ENCODE peak calls at places on chromosomes 2 and 18, in four cellular contexts. One of them, this sample, is unnamed.

GRCh38 chr2:64143154-64144056 is 815 bp downstream of the PELI1 start:
- DNase-seq in CD4-positive, alpha-beta T cell: peak
- DNase-seq in activated naive CD4-positive, alpha-beta T cell treated with anti-CD3 and anti-CD28 coated beads, Interleukin-2, amount 50 U/mL, for 16 hours: peak
- DNase-seq in GM12865: peak
- DNase-seq in this sample: no peak

GRCh38 chr18:61664413-61665084 is 228.3 kb downstream of the RNF152 start:
- DNase-seq in CD4-positive, alpha-beta T cell: no peak
- DNase-seq in activated naive CD4-positive, alpha-beta T cell treated with anti-CD3 and anti-CD28 coated beads, Interleukin-2, amount 50 U/mL, for 16 hours: no peak
- DNase-seq in GM12865: no peak
- DNase-seq in this sample: no peak

GRCh38 chr2:28828382-28828781 is 17.7 kb downstream of the SPDYA start:
- DNase-seq in CD4-positive, alpha-beta T cell: no peak
- DNase-seq in activated naive CD4-positive, alpha-beta T cell treated with anti-CD3 and anti-CD28 coated beads, Interleukin-2, amount 50 U/mL, for 16 hours: no peak
- DNase-seq in GM12865: no peak
- DNase-seq in this sample: no peak

GRCh38 chr2:45839388-45840251 is 188.1 kb downstream of the PRKCE start:
- DNase-seq in CD4-positive, alpha-beta T cell: no peak
- DNase-seq in activated naive CD4-positive, alpha-beta T cell treated with anti-CD3 and anti-CD28 coated beads, Interleukin-2, amount 50 U/mL, for 16 hours: no peak
- DNase-seq in GM12865: no peak
- DNase-seq in this sample: no peak

GRCh38 chr2:173238385-173238784 is 116.3 kb upstream of the CDCA7 start:
- DNase-seq in CD4-positive, alpha-beta T cell: no peak
- DNase-seq in activated naive CD4-positive, alpha-beta T cell treated with anti-CD3 and anti-CD28 coated beads, Interleukin-2, amount 50 U/mL, for 16 hours: no peak
- DNase-seq in GM12865: no peak
- DNase-seq in this sample: no peak

GRCh38 chr2:74548919-74549684 is 4.6 kb downstream of the LOXL3 start:
- DNase-seq in CD4-positive, alpha-beta T cell: no peak
- DNase-seq in activated naive CD4-positive, alpha-beta T cell treated with anti-CD3 and anti-CD28 coated beads, Interleukin-2, amount 50 U/mL, for 16 hours: no peak
- DNase-seq in GM12865: peak
- DNase-seq in this sample: no peak

GRCh38 chr2:25821225-25822056 is 56.8 kb downstream of the ASXL2 start:
- DNase-seq in CD4-positive, alpha-beta T cell: no peak
- DNase-seq in activated naive CD4-positive, alpha-beta T cell treated with anti-CD3 and anti-CD28 coated beads, Interleukin-2, amount 50 U/mL, for 16 hours: no peak
- DNase-seq in GM12865: no peak
- DNase-seq in this sample: peak

GRCh38 chr2:209661286-209661685 is 110.3 kb upstream of the UNC80 start:
- DNase-seq in CD4-positive, alpha-beta T cell: no peak
- DNase-seq in activated naive CD4-positive, alpha-beta T cell treated with anti-CD3 and anti-CD28 coated beads, Interleukin-2, amount 50 U/mL, for 16 hours: no peak
- DNase-seq in GM12865: no peak
- DNase-seq in this sample: no peak

GRCh38 chr18:42339324-42339723 is 384.3 kb downstream of the PIK3C3 start:
- DNase-seq in CD4-positive, alpha-beta T cell: no peak
- DNase-seq in activated naive CD4-positive, alpha-beta T cell treated with anti-CD3 and anti-CD28 coated beads, Interleukin-2, amount 50 U/mL, for 16 hours: no peak
- DNase-seq in GM12865: no peak
- DNase-seq in this sample: no peak

GRCh38 chr2:177671662-177672061 is 279.1 kb downstream of the AGPS start:
- DNase-seq in CD4-positive, alpha-beta T cell: no peak
- DNase-seq in activated naive CD4-positive, alpha-beta T cell treated with anti-CD3 and anti-CD28 coated beads, Interleukin-2, amount 50 U/mL, for 16 hours: no peak
- DNase-seq in GM12865: no peak
- DNase-seq in this sample: no peak

GRCh38 chr2:70979626-70980025 is 1.2 kb downstream of the ANKRD53 start:
- DNase-seq in CD4-positive, alpha-beta T cell: no peak
- DNase-seq in activated naive CD4-positive, alpha-beta T cell treated with anti-CD3 and anti-CD28 coated beads, Interleukin-2, amount 50 U/mL, for 16 hours: no peak
- DNase-seq in GM12865: no peak
- DNase-seq in this sample: no peak

GRCh38 chr2:27566628-27567027 is 16.2 kb upstream of the ZNF512 start:
- DNase-seq in CD4-positive, alpha-beta T cell: no peak
- DNase-seq in activated naive CD4-positive, alpha-beta T cell treated with anti-CD3 and anti-CD28 coated beads, Interleukin-2, amount 50 U/mL, for 16 hours: no peak
- DNase-seq in GM12865: no peak
- DNase-seq in this sample: no peak

GRCh38 chr2:181138816-181139215 is 158.4 kb downstream of the UBE2E3 start:
- DNase-seq in CD4-positive, alpha-beta T cell: no peak
- DNase-seq in activated naive CD4-positive, alpha-beta T cell treated with anti-CD3 and anti-CD28 coated beads, Interleukin-2, amount 50 U/mL, for 16 hours: no peak
- DNase-seq in GM12865: no peak
- DNase-seq in this sample: no peak

GRCh38 chr2:101362316-101362715 is 25.0 kb downstream of the CREG2 start:
- DNase-seq in CD4-positive, alpha-beta T cell: no peak
- DNase-seq in activated naive CD4-positive, alpha-beta T cell treated with anti-CD3 and anti-CD28 coated beads, Interleukin-2, amount 50 U/mL, for 16 hours: no peak
- DNase-seq in GM12865: no peak
- DNase-seq in this sample: no peak

GRCh38 chr2:19879115-19879514 is 22.7 kb downstream of the TTC32 start:
- DNase-seq in CD4-positive, alpha-beta T cell: no peak
- DNase-seq in activated naive CD4-positive, alpha-beta T cell treated with anti-CD3 and anti-CD28 coated beads, Interleukin-2, amount 50 U/mL, for 16 hours: no peak
- DNase-seq in GM12865: no peak
- DNase-seq in this sample: no peak

GRCh38 chr18:48861181-48861715 is 89.5 kb downstream of the SMAD7 start:
- DNase-seq in CD4-positive, alpha-beta T cell: no peak
- DNase-seq in activated naive CD4-positive, alpha-beta T cell treated with anti-CD3 and anti-CD28 coated beads, Interleukin-2, amount 50 U/mL, for 16 hours: no peak
- DNase-seq in GM12865: no peak
- DNase-seq in this sample: no peak

GRCh38 chr2:213216461-213216860 is 65.0 kb upstream of the IKZF2 start:
- DNase-seq in CD4-positive, alpha-beta T cell: no peak
- DNase-seq in activated naive CD4-positive, alpha-beta T cell treated with anti-CD3 and anti-CD28 coated beads, Interleukin-2, amount 50 U/mL, for 16 hours: no peak
- DNase-seq in GM12865: no peak
- DNase-seq in this sample: peak

GRCh38 chr18:60322591-60322990 is 50.0 kb downstream of the MC4R start:
- DNase-seq in CD4-positive, alpha-beta T cell: no peak
- DNase-seq in activated naive CD4-positive, alpha-beta T cell treated with anti-CD3 and anti-CD28 coated beads, Interleukin-2, amount 50 U/mL, for 16 hours: no peak
- DNase-seq in GM12865: no peak
- DNase-seq in this sample: no peak

This sample was measured in fibroblast of the conjunctiva.